ENCODE peak calls at places on chromosomes 1 and 21, in seven cellular contexts. H, Y, O, E, V, N and I are unnamed samples.

GRCh38 chr1:116489231-116489697 is 81.6 kb downstream of the CD58 start:
- DNase-seq in V (no peak), N (no peak), Y (peak), H (peak), O (no peak), E (no peak), I (peak)

GRCh38 chr1:164337885-164338284 is 221.1 kb upstream of the PBX1 start:
- DNase-seq in N (no peak), E (no peak), V (no peak), H (no peak), O (no peak), Y (no peak), I (no peak)

GRCh38 chr1:4375812-4376211 is 278.6 kb upstream of the AJAP1 start:
- DNase-seq in Y (no peak), E (no peak), O (no peak), H (no peak), V (no peak), N (no peak), I (no peak)

GRCh38 chr1:109793089-109793485 is 29.4 kb upstream of the EPS8L3 start:
- DNase-seq in O (no peak), Y (no peak), N (no peak), H (no peak), V (no peak), E (peak), I (no peak)

GRCh38 chr1:53378932-53379661 is 51.2 kb upstream of the LRP8 start:
- DNase-seq in O (no peak), N (no peak), V (no peak), Y (no peak), H (no peak), E (peak), I (no peak)

GRCh38 chr1:210294991-210295773 is 33.5 kb upstream of the HHAT start:
- DNase-seq in N (no peak), V (no peak), Y (no peak), H (no peak), E (no peak), O (no peak), I (no peak)

GRCh38 chr1:54609301-54609921 is 13.9 kb downstream of the FAM151A start:
- DNase-seq in Y (peak), E (no peak), O (no peak), N (no peak), H (no peak), V (peak), I (peak)

GRCh38 chr1:171438441-171438840 is 46.9 kb upstream of the PRRC2C start:
- DNase-seq in O (no peak), N (no peak), E (no peak), V (no peak), H (no peak), Y (no peak), I (no peak)

GRCh38 chr1:35893051-35893879 is 10.3 kb downstream of the AGO1 start:
- DNase-seq in Y (no peak), H (no peak), N (no peak), O (no peak), E (no peak), V (no peak), I (no peak)

GRCh38 chr1:105556266-105556665 is 1500.2 kb upstream of the PRMT6 start:
- DNase-seq in Y (no peak), N (no peak), H (no peak), O (no peak), V (no peak), E (no peak), I (no peak)

GRCh38 chr1:158932171-158932570 is 819 bp downstream of the PYHIN1 start:
- DNase-seq in E (no peak), Y (no peak), N (no peak), O (no peak), H (no peak), V (no peak), I (no peak)

GRCh38 chr1:227370463-227371254 is 52.4 kb upstream of the CDC42BPA start:
- DNase-seq in N (no peak), Y (peak), E (no peak), H (no peak), O (no peak), V (no peak), I (no peak)

GRCh38 chr1:227465256-227465655 is 98.1 kb upstream of the ZNF678 start:
- DNase-seq in O (no peak), N (no peak), Y (no peak), E (no peak), V (no peak), H (no peak), I (no peak)

GRCh38 chr1:2205191-2205952 is 10.8 kb upstream of the FAAP20 start:
- DNase-seq in H (peak), Y (peak), E (peak), N (peak), O (no peak), V (peak), I (peak)

GRCh38 chr1:101043776-101044175 is 18.2 kb upstream of the DPH5 start:
- DNase-seq in H (no peak), Y (no peak), V (no peak), E (no peak), N (no peak), O (no peak), I (no peak)

GRCh38 chr1:54227091-54227602 is 27.2 kb downstream of the MRPL37 start:
- DNase-seq in V (peak), N (no peak), H (no peak), O (no peak), E (no peak), Y (peak), I (no peak)

GRCh38 chr1:244064621-244065020 is 13.5 kb downstream of the ZBTB18 start:
- DNase-seq in E (no peak), H (no peak), Y (no peak), N (no peak), O (no peak), V (no peak), I (no peak)

GRCh38 chr21:15365751-15366392 is 301.1 kb upstream of the NRIP1 start:
- DNase-seq in N (no peak), Y (no peak), O (no peak), E (no peak), H (no peak), V (no peak), I (no peak)

GRCh38 chr21:39073717-39074116 is 109.5 kb downstream of the PSMG1 start:
- DNase-seq in Y (peak), E (no peak), N (no peak), H (no peak), V (no peak), O (no peak), I (no peak)

GRCh38 chr1:203519053-203519770 is 25.3 kb downstream of the OPTC start:
- DNase-seq in N (no peak), E (no peak), Y (no peak), V (no peak), H (no peak), O (no peak), I (no peak)

GRCh38 chr1:211359876-211360275 is 33.2 kb downstream of the TRAF5 start:
- DNase-seq in E (no peak), H (no peak), V (no peak), N (no peak), O (no peak), Y (no peak), I (no peak)

GRCh38 chr1:119659628-119660027 is 11.6 kb upstream of the ZNF697 start:
- DNase-seq in Y (no peak), H (no peak), V (no peak), E (no peak), O (no peak), N (no peak), I (no peak)

GRCh38 chr21:36113647-36114428 is 21.0 kb upstream of the CBR3 start:
- DNase-seq in H (no peak), E (no peak), O (no peak), V (no peak), N (peak), Y (no peak), I (no peak)

GRCh38 chr1:174077755-174078490 is 55.8 kb upstream of the RC3H1 start:
- DNase-seq in Y (no peak), O (no peak), H (no peak), V (no peak), N (no peak), E (no peak), I (no peak)